ENCODE peak calls at places on chromosomes 7 and 10, in four cellular contexts. S is NCI-H1105 treated with DMSO at 0.1 percent for 48 hours, D is NB4, F is H4. K is an unnamed sample.

GRCh38 chr7:105698531-105698930 is 117.2 kb upstream of the EFCAB10 start:
- DNase-seq in S (no peak), D (no peak), F (no peak), K (no peak)

GRCh38 chr7:135672560-135673359 is 10.4 kb downstream of the STMP1 start:
- DNase-seq in S (peak; percentile 53), D (peak; percentile 68), F (peak; percentile 83), K (peak; percentile 76)

GRCh38 chr10:92222603-92223275 is 68.1 kb downstream of the CPEB3 start:
- DNase-seq in S (no peak), D (no peak), F (no peak), K (no peak)

GRCh38 chr10:93745411-93746065 is 12.2 kb upstream of the LGI1 start:
- DNase-seq in S (no peak), D (peak; percentile 43), F (peak; percentile 19), K (peak; percentile 58)

GRCh38 chr7:19852192-19852591 is 78.8 kb upstream of the TMEM196 start:
- DNase-seq in S (peak; percentile 54), D (no peak), F (no peak), K (no peak)

GRCh38 chr10:119413738-119414611 is 128.5 kb downstream of the RGS10 start:
- DNase-seq in S (no peak), D (no peak), F (no peak), K (no peak)

GRCh38 chr10:74925716-74926115 is 99.3 kb downstream of the KAT6B start:
- DNase-seq in S (peak; percentile 3), D (no peak), F (no peak), K (no peak)

GRCh38 chr10:115964827-115965226 is 308.2 kb downstream of the GFRA1 start:
- DNase-seq in S (no peak), D (no peak), F (no peak), K (no peak)

GRCh38 chr10:87531908-87532622 is 27.4 kb downstream of the MINPP1 start:
- DNase-seq in S (no peak), D (peak; percentile 22), F (peak; percentile 32), K (no peak)

GRCh38 chr7:90594791-90595317 is 1.3 kb upstream of the CDK14 start:
- DNase-seq in S (no peak), D (peak; percentile 86), F (peak; percentile 79), K (no peak)

GRCh38 chr7:73560035-73560835 is 2.7 kb upstream of the BCL7B start:
- DNase-seq in S (no peak), D (peak; percentile 79), F (peak; percentile 78), K (peak; percentile 86)

GRCh38 chr7:138750473-138750872 is 47.3 kb upstream of the TMEM213 start:
- DNase-seq in S (no peak), D (no peak), F (no peak), K (no peak)

GRCh38 chr7:13106513-13106912 is 419.1 kb downstream of the ARL4A start:
- DNase-seq in S (no peak), D (no peak), F (no peak), K (no peak)

GRCh38 chr10:86678999-86679792 is 10.9 kb downstream of the LDB3 start:
- DNase-seq in S (no peak), D (peak; percentile 78), F (no peak), K (peak; percentile 43)

GRCh38 chr7:18573410-18574234 is 78.1 kb downstream of the HDAC9 start:
- DNase-seq in S (no peak), D (no peak), F (no peak), K (no peak)

GRCh38 chr10:42952358-42952757 is 124.5 kb upstream of the RET start:
- DNase-seq in S (no peak), D (peak; percentile 30), F (no peak), K (no peak)

GRCh38 chr10:75651452-75651851 is 220.0 kb downstream of the LRMDA start:
- DNase-seq in S (no peak), D (peak; percentile 62), F (no peak), K (no peak)

GRCh38 chr10:83533290-83533689 is 606.0 kb upstream of the GHITM start:
- DNase-seq in S (no peak), D (no peak), F (no peak), K (no peak)

GRCh38 chr7:102460467-102460866 is 4.2 kb downstream of the ALKBH4 start:
- DNase-seq in S (no peak), D (no peak), F (no peak), K (no peak)

GRCh38 chr10:31515819-31516402 is 196.9 kb downstream of the ZEB1 start:
- DNase-seq in S (no peak), D (no peak), F (no peak), K (no peak)

GRCh38 chr10:69048103-69048502 is 39.8 kb upstream of the SRGN start:
- DNase-seq in S (no peak), D (peak; percentile 97), F (peak; percentile 11), K (peak; percentile 71)

GRCh38 chr7:44378744-44379143 is 53.4 kb upstream of the CAMK2B start:
- DNase-seq in S (no peak), D (no peak), F (peak; percentile 74), K (no peak)

GRCh38 chr7:98669417-98670015 is 52.4 kb downstream of the NPTX2 start:
- DNase-seq in S (no peak), D (no peak), F (no peak), K (no peak)

GRCh38 chr10:119655566-119656001 is 4.4 kb downstream of the BAG3 start:
- DNase-seq in S (no peak), D (no peak), F (peak; percentile 80), K (peak; percentile 76)

GRCh38 chr10:61747341-61747740 is 84.6 kb downstream of the CABCOCO1 start:
- DNase-seq in S (no peak), D (no peak), F (no peak), K (no peak)

GRCh38 chr7:143396625-143397556 is 11.8 kb downstream of the EPHA1 start:
- DNase-seq in S (no peak), D (no peak), F (no peak), K (no peak)

GRCh38 chr10:16942361-16943078 is 125.3 kb upstream of the RSU1 start:
- DNase-seq in S (no peak), D (no peak), F (no peak), K (no peak)

GRCh38 chr7:73823257-73823656 is 7.5 kb upstream of the CLDN4 start:
- DNase-seq in S (no peak), D (no peak), F (no peak), K (no peak)

GRCh38 chr10:29239569-29240472 is 49.0 kb upstream of the LYZL1 start:
- DNase-seq in S (no peak), D (peak; percentile 75), F (peak; percentile 27), K (peak; percentile 76)

GRCh38 chr7:23100697-23101096 is 4.9 kb upstream of the KLHL7 start:
- DNase-seq in S (no peak), D (peak; percentile 51), F (no peak), K (no peak)

GRCh38 chr10:46006219-46006618 is 24.2 kb downstream of the NCOA4 start:
- DNase-seq in S (no peak), D (no peak), F (peak; percentile 30), K (no peak)

GRCh38 chr7:129502708-129503685 is 666 bp downstream of the SMKR1 start:
- DNase-seq in S (no peak), D (peak; percentile 21), F (no peak), K (no peak)

GRCh38 chr7:80379034-80379433 is 132.8 kb downstream of the GNAT3 start:
- DNase-seq in S (peak; percentile 40), D (no peak), F (peak; percentile 19), K (no peak)

GRCh38 chr10:113153493-113154127 is 203.6 kb downstream of the TCF7L2 start:
- DNase-seq in S (no peak), D (peak; percentile 22), F (no peak), K (no peak)

GRCh38 chr10:31739759-31740158 is 188.9 kb downstream of the ARHGAP12 start:
- DNase-seq in S (no peak), D (no peak), F (peak; percentile 71), K (no peak)

GRCh38 chr10:92891885-92892705 is 43.8 kb downstream of the EXOC6 start:
- DNase-seq in S (no peak), D (no peak), F (peak; percentile 81), K (no peak)

GRCh38 chr7:90958669-90959068 is 305.6 kb upstream of the FZD1 start:
- DNase-seq in S (no peak), D (no peak), F (no peak), K (no peak)

GRCh38 chr7:50869108-50869716 is 86.5 kb upstream of the GRB10 start:
- DNase-seq in S (no peak), D (no peak), F (peak; percentile 74), K (no peak)

K was measured in OCI-M1.